ENCODE peak calls at places on chromosome 15, in ten cellular contexts. D is Peyer's patch; W is testis; U is psoas muscle; K is K562; I is DND-41; Y is endothelial cell of umbilical vein; T is H1; S is PC-3; F is CD8-positive, alpha-beta T cell. H is an unnamed sample. For H3K4me1, the result is how much of the 10 kb centered on the place peaks cover.

GRCh38 chr15:51884517-51885236 is 55.2 kb downstream of the TMOD3 start:
- DNase-seq in W (no peak), U (no peak), S (peak), I (no peak), T (no peak), D (no peak), Y (peak), F (no peak), K (no peak), H (no peak)

GRCh38 chr15:91853968-91854943 is 748 bp downstream of the SLCO3A1 start:
- DNase-seq in F (peak), Y (no peak), I (no peak), U (peak), S (no peak), T (peak), W (peak), K (no peak), D (peak), H (peak)

GRCh38 chr15:41512078-41512394 is 1.6 kb downstream of the LTK start:
- DNase-seq in W (no peak), F (no peak), D (peak), Y (no peak), I (no peak), K (no peak), T (peak), U (no peak), S (no peak), H (no peak)

GRCh38 chr15:38367476-38367875 is 86.5 kb upstream of the FAM98B start:
- DNase-seq in I (no peak), D (no peak), W (no peak), S (no peak), Y (no peak), F (no peak), K (no peak), U (no peak), T (no peak), H (no peak)

GRCh38 chr15:70526974-70527325 is 236.4 kb downstream of the UACA start:
- DNase-seq in S (no peak), F (no peak), I (no peak), W (no peak), T (peak), K (no peak), U (no peak), Y (no peak), D (no peak), H (no peak)

GRCh38 chr15:95287774-95288173 is 1042.7 kb upstream of the NR2F2 start:
- DNase-seq in S (no peak), D (no peak), T (no peak), F (no peak), I (no peak), Y (peak), K (no peak), W (no peak), U (no peak), H (no peak)

GRCh38 chr15:46386356-46386755 is 751.5 kb downstream of the SQOR start:
- DNase-seq in K (no peak), T (no peak), Y (no peak), W (no peak), D (no peak), I (no peak), F (no peak), U (no peak), S (peak), H (no peak)

GRCh38 chr15:48798319-48798718 is 12.6 kb downstream of the CEP152 start:
- DNase-seq in W (no peak), K (no peak), T (no peak), U (no peak), F (no peak), Y (no peak), S (no peak), I (no peak), D (no peak), H (no peak)

GRCh38 chr15:25763206-25763880 is 99.8 kb downstream of the ATP10A start:
- DNase-seq in S (no peak), I (no peak), F (no peak), Y (no peak), U (no peak), T (no peak), D (no peak), W (no peak), K (no peak), H (no peak)

GRCh38 chr15:70202756-70203155 is 105.0 kb upstream of the TLE3 start:
- DNase-seq in U (no peak), S (no peak), F (no peak), W (no peak), Y (no peak), D (peak), K (no peak), I (no peak), T (no peak), H (no peak)

GRCh38 chr15:52095597-52096262 is 16.8 kb downstream of the BCL2L10 start:
- DNase-seq in F (no peak), Y (peak), I (no peak), D (no peak), T (no peak), W (no peak), U (no peak), S (peak), K (no peak), H (no peak)

GRCh38 chr15:77022646-77023575 is 28.0 kb downstream of the PSTPIP1 start:
- DNase-seq in W (no peak), D (peak), U (peak), Y (no peak), T (no peak), I (no peak), K (no peak), F (no peak), S (no peak), H (peak)

GRCh38 chr15:52163321-52164190 is 27.6 kb downstream of the GNB5 start:
- DNase-seq in F (no peak), K (no peak), Y (no peak), W (peak), U (no peak), T (peak), S (no peak), D (no peak), I (peak), H (no peak)

GRCh38 chr15:67833504-67834248 is 6.2 kb downstream of the RNU6-1 start:
- DNase-seq in S (peak), F (peak), Y (peak), D (peak), T (peak), W (peak), I (no peak), K (peak), U (peak), H (no peak)

GRCh38 chr15:96053039-96054021 is 277.2 kb upstream of the NR2F2 start:
- DNase-seq in D (peak), W (peak), Y (peak), F (no peak), U (peak), I (no peak), S (peak), K (peak), T (peak), H (peak)

GRCh38 chr15:33720952-33721351 is 247.3 kb upstream of the CHRM5 start:
- DNase-seq in U (no peak), T (no peak), F (no peak), D (no peak), I (no peak), K (no peak), S (peak), W (no peak), Y (peak), H (no peak)

GRCh38 chr15:68783226-68784054 is 37.3 kb downstream of the ANP32A start:
- DNase-seq in Y (peak), T (peak), I (peak), U (no peak), D (peak), F (peak), W (peak), K (peak), S (peak), H (peak)

GRCh38 chr15:80932989-80933388 is 56.6 kb downstream of the MESD start:
- DNase-seq in S (no peak), T (no peak), D (no peak), I (no peak), W (no peak), K (no peak), Y (peak), U (no peak), F (no peak), H (no peak)

DNA sequence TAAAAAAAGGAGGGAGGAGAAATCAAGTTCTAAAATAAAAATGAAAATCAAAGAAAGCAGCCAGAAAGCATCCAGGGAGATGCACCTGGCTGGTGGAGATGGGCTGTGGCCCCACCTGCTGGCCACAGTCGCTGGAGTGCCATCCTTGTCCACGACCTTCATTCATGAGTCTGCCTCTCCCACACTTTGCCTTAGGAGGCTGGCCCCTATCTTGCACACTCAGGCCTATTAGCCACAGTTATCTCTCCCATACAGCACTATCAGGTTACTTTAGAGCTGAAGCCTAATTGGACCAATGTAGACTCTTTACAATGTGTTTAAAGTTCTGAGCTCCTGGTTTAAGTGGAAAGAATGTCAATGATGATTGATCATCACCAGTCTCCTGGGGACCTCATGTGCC is 392.0 kb upstream of the RORA start:
- DNase-seq in Y (peak), U (peak), K (peak), W (peak), I (no peak), F (no peak), D (no peak), T (peak), S (peak), H (no peak)
- TF ChIP-seq CTCF in Y (peak), U (peak), K (peak), W (peak), I (peak), F (peak), D (peak), T (peak), S (peak), H (peak)

DNA sequence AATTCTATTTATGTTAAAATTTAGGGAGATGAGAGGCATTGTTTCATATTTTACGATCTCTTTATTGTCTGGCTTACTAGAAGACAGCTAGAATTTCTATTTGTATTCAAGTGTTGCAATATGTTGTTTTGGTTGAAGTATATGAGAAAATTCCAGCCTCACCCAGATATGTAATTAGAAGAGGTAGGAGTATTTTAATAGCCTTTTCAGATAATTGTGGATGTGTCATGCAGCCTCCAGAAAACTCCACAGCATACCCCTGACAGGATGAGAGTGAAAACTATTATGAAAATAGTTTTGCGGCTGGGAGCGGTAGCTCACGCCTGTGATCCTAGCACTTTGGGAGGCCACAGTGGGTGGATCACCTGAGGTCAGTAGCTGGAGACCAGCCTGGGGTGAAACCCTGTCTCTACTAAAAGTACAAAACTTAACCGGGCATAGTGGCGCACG is 21.5 kb upstream of the USP3 start:
- DNase-seq in S (no peak), U (no peak), K (no peak), F (no peak), I (no peak), T (no peak), Y (no peak), W (no peak), D (no peak), H (no peak)
- H3K4me1 ChIP-seq in S (under half), U (under half), K (under half), F (half or more), I (under half), T (under half), Y (under half), W (under half), D (under half), H (under half)

GRCh38 chr15:58344164-58345070 is 87.4 kb upstream of the LIPC start:
- DNase-seq in Y (no peak), F (no peak), I (no peak), D (no peak), T (no peak), S (peak), U (no peak), W (no peak), K (no peak), H (no peak)

GRCh38 chr15:58336161-58336560 is 95.6 kb upstream of the LIPC start:
- DNase-seq in I (no peak), W (no peak), K (no peak), Y (no peak), T (no peak), S (no peak), F (no peak), U (no peak), D (no peak), H (no peak)

GRCh38 chr15:58334803-58335202 is 97.0 kb upstream of the LIPC start:
- DNase-seq in U (no peak), W (no peak), D (no peak), K (no peak), F (no peak), S (no peak), I (no peak), Y (no peak), T (no peak), H (no peak)

GRCh38 chr15:58342508-58342907 is 89.3 kb upstream of the LIPC start:
- DNase-seq in I (no peak), S (no peak), T (no peak), W (no peak), F (no peak), Y (no peak), D (no peak), U (no peak), K (no peak), H (no peak)

DNA sequence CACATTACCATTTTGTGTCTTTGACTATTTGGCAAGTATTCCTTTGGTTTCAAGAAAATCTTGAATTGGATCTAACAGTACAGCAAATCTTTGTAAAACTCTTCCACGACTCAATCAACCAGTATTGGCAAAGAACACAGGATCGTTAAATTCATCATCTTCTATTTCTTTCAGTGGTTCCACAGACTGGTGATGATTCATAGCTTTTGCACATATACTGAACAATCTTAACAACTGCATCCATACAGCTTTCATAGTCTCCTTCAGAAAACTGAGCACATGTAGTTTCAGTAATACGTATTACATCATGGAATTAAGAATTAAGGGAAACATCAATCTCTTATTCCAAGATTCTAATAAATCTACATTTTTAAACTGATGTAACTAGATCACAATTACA is 91.6 kb upstream of the LIPC start:
- DNase-seq in T (no peak), S (peak), Y (no peak), I (no peak), K (no peak), F (no peak), U (no peak), D (no peak), W (no peak), H (no peak)
- TF ChIP-seq CTCF in T (no peak), S (no peak), Y (no peak), I (no peak), K (no peak), F (no peak), U (no peak), D (no peak), W (no peak), H (no peak)

DNA sequence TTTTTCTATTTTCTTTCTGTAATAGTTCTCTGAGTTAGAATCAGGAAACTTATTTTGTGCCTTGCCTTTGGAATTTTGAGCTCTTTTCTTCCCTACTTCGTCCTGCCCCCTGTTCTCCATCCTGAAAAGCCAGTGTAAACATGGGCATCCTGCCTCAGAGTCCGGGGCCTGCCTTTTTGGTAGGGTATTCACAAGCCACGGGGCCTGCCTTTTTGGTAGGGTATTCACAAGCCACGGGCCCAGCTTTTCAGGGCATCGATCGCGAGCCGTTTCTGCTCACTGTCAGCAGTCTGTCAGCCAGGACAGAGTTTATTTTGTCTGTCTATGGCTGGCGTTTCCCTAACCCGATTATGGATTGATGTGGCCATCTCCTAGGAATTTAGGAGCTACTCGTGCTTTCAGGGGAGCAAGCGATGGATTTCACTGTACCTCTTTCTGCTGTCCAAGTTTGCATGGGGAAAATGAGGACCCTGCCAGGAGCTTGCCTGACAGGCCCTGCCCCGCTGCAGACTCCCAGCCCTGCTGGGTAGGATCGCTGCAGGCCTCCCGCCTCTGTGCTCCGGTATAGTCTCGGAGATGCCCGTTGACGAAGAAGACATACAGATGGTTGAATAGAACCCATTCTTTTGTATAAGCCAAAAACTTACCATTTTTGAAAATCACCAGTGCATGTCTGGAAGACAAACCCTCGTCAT is 12.8 kb downstream of the SYNM start:
- DNase-seq in Y (no peak), W (no peak), T (no peak), I (no peak), S (no peak), D (no peak), U (no peak), F (no peak), K (no peak), H (peak)
- H3K4me1 ChIP-seq in Y (under half), W (under half), T (under half), I (under half), S (under half), D (under half), U (half or more), F (under half), K (under half), H (under half)

DNA sequence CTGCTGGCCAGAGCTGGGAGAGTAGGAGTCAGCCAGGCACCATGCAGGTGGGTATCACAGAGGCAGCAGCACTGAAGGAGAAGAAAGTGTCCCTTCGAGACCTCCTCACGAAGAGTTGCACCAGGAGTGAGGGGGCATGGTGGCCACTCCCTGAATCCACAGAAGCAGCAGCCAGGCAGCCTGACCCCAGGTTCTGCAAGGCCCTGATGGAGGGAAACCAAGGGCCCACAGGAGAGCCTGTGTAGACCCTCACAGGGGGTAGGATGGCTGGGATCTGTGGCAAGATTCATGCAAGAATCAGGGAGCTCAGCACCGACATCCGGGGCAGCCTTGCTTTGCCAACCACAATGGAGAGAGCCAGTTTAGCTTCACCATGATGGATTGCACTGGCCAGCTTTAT is 33.7 kb upstream of the TBC1D21 start:
- DNase-seq in I (no peak), F (no peak), K (no peak), T (no peak), D (no peak), W (no peak), Y (no peak), S (no peak), U (no peak), H (no peak)
- TF ChIP-seq CTCF in I (no peak), F (no peak), K (no peak), T (no peak), D (no peak), W (no peak), Y (no peak), S (no peak), U (no peak), H (no peak)

GRCh38 chr15:75042730-75043508 is 19.5 kb downstream of the PPCDC start:
- DNase-seq in I (peak), W (peak), F (peak), Y (peak), D (peak), T (peak), S (peak), K (peak), U (peak), H (peak)
- H3K4me1 ChIP-seq in I (under half), W (half or more), F (under half), Y (under half), D (under half), T (under half), S (under half), K (half or more), U (under half), H (half or more)

DNA sequence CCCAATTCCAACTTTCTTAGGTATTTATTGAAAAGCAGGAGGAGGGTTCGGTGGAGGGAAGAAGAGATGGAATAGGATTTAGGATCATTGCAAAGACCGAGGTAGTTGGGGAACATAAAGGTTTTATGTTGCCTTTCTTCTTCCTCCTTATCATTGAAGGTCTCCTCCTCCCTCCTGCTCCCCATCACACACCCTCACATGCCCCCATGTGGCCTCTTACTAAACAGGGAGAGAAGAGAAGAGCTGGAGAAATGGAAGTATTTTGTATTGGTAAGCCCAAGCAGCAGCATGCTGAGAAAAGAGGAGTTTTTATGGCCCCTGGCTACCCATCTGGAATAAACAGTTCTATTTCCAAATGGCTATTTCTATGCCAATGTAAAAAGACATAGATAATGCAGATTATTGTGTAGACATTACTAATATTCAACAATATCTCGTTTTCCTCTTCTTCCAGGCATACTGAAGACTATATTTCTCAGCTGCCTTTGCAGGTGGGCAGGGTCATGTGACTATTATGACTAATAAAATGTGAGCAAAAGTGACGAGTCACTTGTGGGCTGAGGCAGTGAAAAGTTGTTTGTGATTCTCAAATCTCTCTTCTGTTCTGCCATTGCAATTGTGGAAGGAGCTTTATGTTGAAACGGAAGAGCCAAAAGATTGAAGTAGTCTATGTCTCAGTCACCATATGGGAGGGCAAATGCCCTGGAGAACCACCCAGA is 5.2 kb upstream of the GPR176 start:
- DNase-seq in T (no peak), D (no peak), Y (peak), F (no peak), U (no peak), I (no peak), K (no peak), W (no peak), S (peak), H (no peak)
- TF ChIP-seq CTCF in T (no peak), D (no peak), Y (no peak), F (no peak), U (no peak), I (no peak), K (peak), W (no peak), S (no peak), H (no peak)

GRCh38 chr15:66705277-66705927 is 3.4 kb downstream of the SMAD6 start:
- DNase-seq in K (no peak), D (no peak), I (no peak), F (no peak), T (no peak), S (no peak), Y (no peak), U (no peak), W (no peak), H (no peak)

GRCh38 chr15:66707310-66708160 is 5.5 kb downstream of the SMAD6 start:
- DNase-seq in D (peak), K (no peak), F (no peak), Y (peak), T (peak), W (peak), U (no peak), I (no peak), S (no peak), H (peak)

GRCh38 chr15:66706225-66706732 is 4.2 kb downstream of the SMAD6 start:
- DNase-seq in Y (peak), S (no peak), T (no peak), W (peak), D (peak), K (peak), I (no peak), U (no peak), F (no peak), H (no peak)

GRCh38 chr15:66708389-66708788 is 6.4 kb downstream of the SMAD6 start:
- DNase-seq in F (no peak), I (no peak), Y (no peak), U (no peak), K (no peak), W (no peak), T (no peak), D (no peak), S (no peak), H (no peak)

GRCh38 chr15:66706840-66707239 is 4.8 kb downstream of the SMAD6 start:
- DNase-seq in I (no peak), T (no peak), D (no peak), S (no peak), U (no peak), Y (no peak), F (no peak), K (no peak), W (no peak), H (no peak)
- H3K4me1 ChIP-seq in I (under half), T (under half), D (under half), S (under half), U (under half), Y (under half), F (under half), K (under half), W (under half), H (under half)